ENCODE peak calls at places on chromosomes 12 and 14, in four cellular contexts. N, H, C and S are unnamed samples.

GRCh38 chr12:4154672-4155225 is 118.8 kb upstream of the CCND2 start:
- DNase-seq in N (no peak), H (peak), C (no peak), S (no peak)

GRCh38 chr12:75960086-75960910 is 71.3 kb downstream of the PHLDA1 start:
- DNase-seq in N (no peak), C (no peak), H (no peak), S (no peak)

GRCh38 chr12:93376436-93377251 is 1.1 kb upstream of the NUDT4 start:
- DNase-seq in H (no peak), C (no peak), N (peak), S (no peak)

GRCh38 chr12:104669851-104670337 is 213.1 kb downstream of the CHST11 start:
- DNase-seq in H (peak), N (peak), C (no peak), S (no peak)

GRCh38 chr14:76834296-76834695 is 8.1 kb downstream of the LRRC74A start:
- DNase-seq in C (no peak), H (no peak), N (no peak), S (no peak)

GRCh38 chr12:60501124-60501729 is 905.4 kb downstream of the SLC16A7 start:
- DNase-seq in C (no peak), N (no peak), H (no peak), S (peak)

GRCh38 chr12:12228402-12228801 is 38.4 kb downstream of the LRP6 start:
- DNase-seq in N (no peak), H (no peak), C (no peak), S (no peak)

GRCh38 chr12:6700646-6701051 is at the start of gene PIANP:
- DNase-seq in C (peak), N (no peak), H (no peak), S (no peak)

GRCh38 chr14:67539116-67539515 is 6.0 kb downstream of the PLEKHH1 start:
- DNase-seq in C (no peak), N (no peak), H (no peak), S (no peak)

GRCh38 chr14:32980887-32981501 is 42.3 kb downstream of the NPAS3 start:
- DNase-seq in N (no peak), C (no peak), H (no peak), S (no peak)

GRCh38 chr14:22822619-22823551 is 6.8 kb upstream of the MRPL52 start:
- DNase-seq in H (peak), N (peak), C (peak), S (peak)

GRCh38 chr12:110983811-110984210 is 63.4 kb upstream of the MYL2 start:
- DNase-seq in N (no peak), C (no peak), H (no peak), S (no peak)
- H3K4me3 ChIP-seq in N (no peak), C (no peak), H (no peak), S (no peak)

DNA sequence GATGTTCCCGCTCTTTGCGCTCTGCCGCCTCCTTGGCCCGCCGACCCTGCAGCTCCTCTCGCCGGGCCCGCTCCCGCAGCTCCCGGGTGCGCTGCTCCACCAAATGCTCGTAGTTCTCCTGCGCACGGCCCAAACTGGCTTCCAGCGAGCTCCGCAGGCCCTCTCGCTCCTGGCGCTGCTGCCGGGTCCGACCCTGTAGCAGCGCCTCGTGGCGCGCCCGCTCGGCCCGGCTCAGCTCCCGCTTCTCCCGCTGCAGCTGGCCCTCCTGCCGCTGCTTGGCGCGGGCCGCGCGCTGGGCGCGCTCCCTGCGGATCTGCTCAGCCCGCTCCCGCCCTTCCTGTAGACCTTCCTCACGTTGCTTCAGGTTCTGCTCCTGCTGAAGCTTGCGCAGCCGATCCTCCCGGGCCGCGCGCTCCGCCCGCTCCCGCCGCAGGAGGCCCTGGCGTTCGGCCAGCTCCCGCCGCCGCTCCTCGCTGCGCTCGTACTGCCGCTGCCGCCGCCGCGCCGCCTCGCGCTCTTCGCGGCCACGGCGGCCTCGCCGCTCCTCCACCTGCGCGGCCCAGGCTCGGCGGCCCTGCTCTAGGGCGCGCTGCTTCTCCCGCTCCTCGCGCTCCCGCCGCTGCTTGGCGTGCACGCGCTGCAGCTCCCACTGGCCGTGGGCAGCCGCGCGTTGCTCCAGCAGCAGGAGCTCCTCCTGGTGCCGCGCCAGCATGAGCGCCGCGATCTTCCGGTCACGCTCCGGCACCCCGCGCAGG is 2.6 kb downstream of the CCDC177 start:
- DNase-seq in H (peak), N (peak), C (peak), S (no peak)
- TF ChIP-seq CTCF in H (no peak), N (no peak), C (no peak), S (no peak)

GRCh38 chr12:52380271-52380694 is 5.2 kb downstream of the KRT84 start:
- DNase-seq in N (peak), H (no peak), C (no peak), S (no peak)
- H3K4me3 ChIP-seq in N (no peak), H (no peak), C (no peak), S (no peak)

DNA sequence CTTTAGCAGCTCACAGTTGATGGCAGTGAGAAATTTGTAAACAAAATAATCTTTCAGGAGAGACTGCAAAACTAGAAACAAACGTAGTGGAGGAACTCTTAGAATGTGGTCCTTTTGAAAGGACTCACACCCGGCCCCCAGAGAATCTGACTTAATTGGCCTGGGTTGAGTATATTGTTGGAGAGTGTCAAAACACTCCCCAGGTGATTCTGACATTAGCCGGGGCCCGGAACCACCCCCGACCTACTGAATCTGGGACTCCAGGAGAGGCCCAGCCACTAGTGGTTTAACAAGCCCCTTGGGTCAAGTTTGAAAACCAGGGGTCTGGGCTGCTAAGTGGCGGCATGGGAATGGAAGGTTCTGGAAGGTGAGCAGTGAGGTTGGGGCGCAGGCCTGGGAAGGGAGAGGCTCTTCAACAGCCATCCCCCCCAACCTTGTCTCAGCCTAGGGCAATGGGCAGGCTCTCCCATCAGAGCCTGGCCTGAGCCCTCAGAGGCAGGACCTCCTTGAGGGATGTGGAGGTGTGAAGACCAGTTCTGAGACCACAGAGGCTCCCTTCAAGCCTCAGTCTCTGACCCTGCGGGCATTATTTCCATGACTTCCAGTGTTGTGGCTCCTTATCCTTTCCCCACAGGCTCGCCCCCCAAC is 1.1 kb upstream of the ELK3 start:
- DNase-seq in C (no peak), N (no peak), H (no peak), S (no peak)
- TF ChIP-seq CTCF in C (no peak), N (no peak), H (no peak), S (no peak)

DNA sequence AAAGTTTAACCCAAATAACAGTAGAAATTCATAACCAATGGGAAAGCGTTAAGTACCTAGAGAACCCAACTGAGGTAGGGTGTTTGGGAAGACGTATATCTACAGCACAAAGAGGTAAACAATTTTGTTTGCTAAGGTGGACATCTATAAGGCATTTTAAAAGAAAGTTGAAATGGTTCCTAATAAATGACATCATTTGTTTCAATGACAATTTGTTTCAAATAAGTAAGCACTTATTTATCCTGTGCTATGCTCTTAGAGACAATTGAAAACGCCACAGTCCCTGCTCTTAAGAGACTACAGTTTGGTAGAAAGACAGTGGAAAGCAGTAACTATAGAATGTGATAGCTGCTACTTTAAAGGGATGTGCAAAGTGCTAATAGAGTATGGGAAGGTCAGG is 19.8 kb upstream of the SMCO2 start:
- DNase-seq in C (no peak), N (no peak), H (no peak), S (no peak)
- H3K4me3 ChIP-seq in C (no peak), N (no peak), H (no peak), S (no peak)

GRCh38 chr14:50036637-50037036 is 79.7 kb downstream of the VCPKMT start:
- DNase-seq in H (no peak), N (no peak), C (no peak), S (no peak)

GRCh38 chr14:50035214-50035613 is 81.2 kb downstream of the VCPKMT start:
- DNase-seq in N (no peak), H (no peak), C (no peak), S (no peak)

GRCh38 chr14:50037240-50037639 is 79.1 kb downstream of the VCPKMT start:
- DNase-seq in N (no peak), C (no peak), H (no peak), S (no peak)

GRCh38 chr14:50037837-50038236 is 78.5 kb downstream of the VCPKMT start:
- DNase-seq in H (peak), N (peak), C (no peak), S (no peak)

GRCh38 chr14:50036211-50036610 is 80.2 kb downstream of the VCPKMT start:
- DNase-seq in C (no peak), N (no peak), H (no peak), S (no peak)
- TF ChIP-seq CTCF in C (no peak), N (no peak), H (no peak), S (no peak)

DNA sequence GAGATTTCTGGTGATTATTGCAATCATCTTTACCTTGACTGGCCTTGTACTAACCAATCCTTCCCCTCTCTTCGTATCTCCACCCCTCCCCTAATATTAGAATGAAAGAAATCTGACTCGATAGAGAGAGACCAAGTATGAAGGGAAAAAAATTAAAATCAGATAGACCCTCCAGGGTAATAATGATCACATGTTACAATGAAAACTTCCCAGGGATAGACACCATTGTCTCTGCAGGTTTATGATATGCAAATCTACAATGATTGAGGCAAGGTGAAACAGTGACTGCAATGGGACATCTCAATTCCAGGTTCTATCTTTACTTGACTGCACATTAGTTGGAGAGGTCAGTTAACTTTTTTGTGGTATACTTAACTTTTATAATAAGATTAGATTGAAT is 1.5 kb upstream of the NFKBIA start:
- DNase-seq in C (no peak), N (no peak), H (no peak), S (no peak)
- H3K4me3 ChIP-seq in C (no peak), N (peak), H (no peak), S (no peak)